ENCODE peak calls at places on chromosomes 3 and 15, in ten cellular contexts. Y, H, K, E, D, G, N, A, L and B are unnamed samples.

GRCh38 chr15:27592036-27592725 is 506.9 kb downstream of the OCA2 start:
- DNase-seq in Y (no peak), H (no peak), K (no peak), E (peak), D (no peak), G (no peak), N (no peak), A (no peak), L (no peak), B (no peak)

GRCh38 chr3:71001303-71001702 is 582.2 kb downstream of the FOXP1 start:
- DNase-seq in Y (no peak), H (no peak), K (no peak), E (no peak), D (no peak), G (no peak), N (no peak), A (no peak), L (no peak), B (no peak)

GRCh38 chr15:42088801-42089640 is 5.3 kb downstream of the PLA2G4D start:
- DNase-seq in Y (peak), H (no peak), K (no peak), E (no peak), D (no peak), G (no peak), N (no peak), A (peak), L (peak), B (no peak)

GRCh38 chr3:55090310-55090709 is 162.5 kb upstream of the LRTM1 start:
- DNase-seq in Y (no peak), H (no peak), K (no peak), E (no peak), D (no peak), G (no peak), N (no peak), A (no peak), L (no peak), B (no peak)

GRCh38 chr3:28050895-28051294 is 190.5 kb upstream of the CMC1 start:
- DNase-seq in Y (peak), H (no peak), K (no peak), E (no peak), D (no peak), G (no peak), N (peak), A (no peak), L (peak), B (no peak)

GRCh38 chr3:54046677-54047214 is 75.6 kb upstream of the CACNA2D3 start:
- DNase-seq in Y (peak), H (no peak), K (no peak), E (no peak), D (no peak), G (no peak), N (peak), A (peak), L (no peak), B (peak)

GRCh38 chr3:122609798-122610559 is 32.5 kb downstream of the PARP15 start:
- DNase-seq in Y (no peak), H (peak), K (no peak), E (no peak), D (no peak), G (no peak), N (peak), A (no peak), L (no peak), B (peak)

GRCh38 chr15:35671197-35671596 is 125.2 kb upstream of the DPH6 start:
- DNase-seq in Y (no peak), H (no peak), K (no peak), E (no peak), D (no peak), G (no peak), N (no peak), A (no peak), L (no peak), B (no peak)

GRCh38 chr3:195836736-195837135 is 25.0 kb upstream of the MUC4 start:
- DNase-seq in Y (no peak), H (no peak), K (no peak), E (no peak), D (no peak), G (no peak), N (no peak), A (no peak), L (no peak), B (no peak)

GRCh38 chr3:46334911-46335478 is 18.9 kb upstream of the CCR2 start:
- DNase-seq in Y (no peak), H (peak), K (no peak), E (no peak), D (no peak), G (no peak), N (peak), A (no peak), L (no peak), B (no peak)

GRCh38 chr3:121649645-121650044 is 11.1 kb downstream of the HCLS1 start:
- DNase-seq in Y (no peak), H (no peak), K (no peak), E (no peak), D (no peak), G (no peak), N (no peak), A (no peak), L (no peak), B (no peak)

GRCh38 chr15:36796161-36796560 is 216.7 kb downstream of the CDIN1 start:
- DNase-seq in Y (no peak), H (no peak), K (no peak), E (no peak), D (no peak), G (no peak), N (no peak), A (no peak), L (no peak), B (no peak)

GRCh38 chr15:69793783-69794451 is 303.8 kb downstream of the TLE3 start:
- DNase-seq in Y (no peak), H (no peak), K (no peak), E (no peak), D (peak), G (peak), N (no peak), A (no peak), L (no peak), B (no peak)

GRCh38 chr15:41746802-41747201 is 27.5 kb upstream of the MAPKBP1 start:
- DNase-seq in Y (no peak), H (no peak), K (no peak), E (no peak), D (no peak), G (no peak), N (peak), A (no peak), L (no peak), B (no peak)

GRCh38 chr3:25938566-25939325 is 148.9 kb downstream of the OXSM start:
- DNase-seq in Y (no peak), H (no peak), K (no peak), E (no peak), D (no peak), G (no peak), N (no peak), A (no peak), L (no peak), B (no peak)

GRCh38 chr3:32614956-32615355 is 44.3 kb upstream of the DYNC1LI1 start:
- DNase-seq in Y (no peak), H (peak), K (no peak), E (peak), D (no peak), G (no peak), N (peak), A (no peak), L (no peak), B (no peak)

GRCh38 chr15:90022905-90023700 is 22.0 kb downstream of the ZNF710 start:
- DNase-seq in Y (no peak), H (no peak), K (no peak), E (no peak), D (no peak), G (no peak), N (no peak), A (no peak), L (peak), B (no peak)

GRCh38 chr3:58666683-58667082 is at the start of gene FAM3D:
- DNase-seq in Y (peak), H (no peak), K (no peak), E (no peak), D (no peak), G (no peak), N (no peak), A (no peak), L (peak), B (no peak)

GRCh38 chr15:93036922-93037321 is 52.1 kb downstream of the RGMA start:
- DNase-seq in Y (no peak), H (no peak), K (no peak), E (no peak), D (no peak), G (no peak), N (no peak), A (no peak), L (peak), B (no peak)

GRCh38 chr3:55405436-55405835 is 81.7 kb downstream of the WNT5A start:
- DNase-seq in Y (no peak), H (no peak), K (peak), E (peak), D (no peak), G (no peak), N (no peak), A (no peak), L (no peak), B (no peak)

GRCh38 chr3:45611619-45612018 is 17.1 kb downstream of the LIMD1 start:
- DNase-seq in Y (no peak), H (no peak), K (no peak), E (no peak), D (peak), G (no peak), N (no peak), A (no peak), L (no peak), B (no peak)

GRCh38 chr3:4218426-4219226 is 84.5 kb upstream of the SETMAR start:
- DNase-seq in Y (no peak), H (no peak), K (no peak), E (no peak), D (peak), G (no peak), N (no peak), A (no peak), L (no peak), B (no peak)
- TF ChIP-seq CTCF in Y (no peak), H (no peak), K (no peak), E (no peak), D (no peak), G (no peak), N (no peak), A (no peak), L (no peak), B (no peak)

GRCh38 chr3:52005571-52005986 is 9.9 kb upstream of the RPL29 start:
- DNase-seq in Y (no peak), H (no peak), K (peak), E (no peak), D (peak), G (no peak), N (peak), A (peak), L (no peak), B (peak)

GRCh38 chr3:52006017-52006819 is 10.5 kb upstream of the RPL29 start:
- DNase-seq in Y (no peak), H (no peak), K (no peak), E (no peak), D (no peak), G (no peak), N (no peak), A (no peak), L (no peak), B (no peak)

GRCh38 chr3:52002768-52003167 is 7.1 kb upstream of the RPL29 start:
- DNase-seq in Y (no peak), H (no peak), K (no peak), E (no peak), D (no peak), G (no peak), N (no peak), A (no peak), L (no peak), B (no peak)

GRCh38 chr3:52004906-52005395 is 9.3 kb upstream of the RPL29 start:
- DNase-seq in Y (no peak), H (no peak), K (no peak), E (no peak), D (no peak), G (no peak), N (no peak), A (no peak), L (no peak), B (no peak)

GRCh38 chr3:52004158-52004787 is 8.6 kb upstream of the RPL29 start:
- DNase-seq in Y (no peak), H (no peak), K (peak), E (peak), D (no peak), G (no peak), N (peak), A (no peak), L (no peak), B (no peak)
- TF ChIP-seq CTCF in Y (no peak), H (peak), K (peak), E (peak), D (no peak), G (peak), N (peak), A (no peak), L (no peak), B (peak)

GRCh38 chr15:84006467-84006866 is 229.1 kb upstream of the GOLGA6L4 start:
- DNase-seq in Y (no peak), H (no peak), K (no peak), E (no peak), D (no peak), G (no peak), N (no peak), A (no peak), L (no peak), B (no peak)
- TF ChIP-seq CTCF in Y (no peak), H (no peak), K (no peak), E (no peak), D (no peak), G (no peak), N (no peak), A (no peak), L (no peak), B (no peak)

DNA sequence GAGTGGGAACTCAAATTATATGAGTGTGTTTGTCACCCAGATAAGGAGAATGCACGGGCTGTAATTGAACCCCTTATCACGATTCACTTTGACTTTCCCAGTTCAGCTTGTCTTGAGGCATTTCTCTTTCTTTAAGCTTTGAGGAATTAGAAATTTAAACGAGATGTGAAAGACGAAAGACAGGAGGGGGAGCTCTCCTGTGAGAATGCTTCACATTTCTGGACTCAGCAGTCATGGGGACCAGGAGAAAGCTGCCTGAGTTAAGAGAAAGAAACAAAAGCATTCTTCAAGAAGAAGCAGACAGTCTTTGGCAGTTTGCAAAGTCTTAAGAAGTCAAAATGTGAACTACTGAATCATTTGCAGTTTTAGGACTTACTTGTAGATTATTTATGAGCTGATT is 205.6 kb downstream of the NECTIN3 start:
- DNase-seq in Y (no peak), H (peak), K (no peak), E (no peak), D (no peak), G (no peak), N (peak), A (no peak), L (no peak), B (peak)
- TF ChIP-seq CTCF in Y (no peak), H (peak), K (no peak), E (no peak), D (no peak), G (no peak), N (peak), A (no peak), L (no peak), B (peak)

GRCh38 chr15:88992216-88992615 is 79.0 kb upstream of the MFGE8 start:
- DNase-seq in Y (no peak), H (peak), K (no peak), E (no peak), D (no peak), G (no peak), N (no peak), A (no peak), L (no peak), B (no peak)
- TF ChIP-seq CTCF in Y (no peak), H (no peak), K (no peak), E (no peak), D (no peak), G (no peak), N (no peak), A (no peak), L (no peak), B (no peak)

DNA sequence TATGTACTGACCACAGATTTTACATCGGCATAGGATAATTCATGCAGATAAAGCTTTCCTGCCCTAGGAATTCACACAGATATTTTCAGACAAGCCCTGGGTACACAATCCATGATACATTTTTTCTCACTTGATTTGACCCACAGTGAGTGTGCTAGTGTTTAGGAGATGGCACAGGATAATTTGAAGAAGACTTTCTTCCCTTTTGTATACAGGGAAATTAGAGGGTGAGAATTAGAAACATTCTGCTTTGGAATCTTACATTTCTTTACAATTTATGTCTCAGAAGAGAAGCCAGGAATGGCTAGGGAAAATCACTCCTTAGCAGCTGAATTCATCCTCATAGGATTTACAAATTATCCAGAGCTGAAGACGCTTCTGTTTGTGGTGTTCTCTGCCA is at the start of gene OR5K4:
- DNase-seq in Y (no peak), H (no peak), K (no peak), E (no peak), D (no peak), G (no peak), N (no peak), A (no peak), L (no peak), B (no peak)
- TF ChIP-seq CTCF in Y (no peak), H (no peak), K (no peak), E (no peak), D (no peak), G (no peak), N (no peak), A (no peak), L (no peak), B (no peak)

DNA sequence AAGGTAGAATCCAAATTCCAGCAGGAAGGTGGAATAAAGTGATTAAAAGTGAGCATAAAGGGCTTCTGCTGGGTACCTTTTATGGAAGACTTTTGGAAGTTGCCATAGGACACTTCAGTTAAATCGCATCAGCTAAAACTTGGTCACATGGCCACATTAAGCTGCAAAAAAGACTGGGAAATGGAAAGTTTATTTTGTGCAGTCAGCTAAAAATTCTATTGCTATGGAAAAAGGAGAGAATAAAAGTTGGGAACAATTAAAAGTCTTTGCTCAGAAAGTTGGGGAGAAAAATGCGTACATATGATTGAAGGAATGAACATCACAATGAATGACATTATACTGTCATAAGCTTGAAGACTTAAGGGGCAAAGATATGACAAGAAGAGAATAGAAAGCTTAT is 49.3 kb downstream of the FGF7 start:
- DNase-seq in Y (no peak), H (no peak), K (no peak), E (no peak), D (no peak), G (no peak), N (no peak), A (no peak), L (no peak), B (no peak)
- TF ChIP-seq CTCF in Y (no peak), H (no peak), K (no peak), E (no peak), D (no peak), G (no peak), N (no peak), A (no peak), L (no peak), B (no peak)

GRCh38 chr3:64574194-64574593 is 113.6 kb downstream of the ADAMTS9 start:
- DNase-seq in Y (no peak), H (no peak), K (no peak), E (no peak), D (no peak), G (no peak), N (no peak), A (no peak), L (no peak), B (no peak)
- TF ChIP-seq CTCF in Y (no peak), H (no peak), K (no peak), E (no peak), D (no peak), G (no peak), N (no peak), A (no peak), L (no peak), B (no peak)

GRCh38 chr3:37902674-37903073 is 41.0 kb downstream of the CTDSPL start:
- DNase-seq in Y (no peak), H (no peak), K (no peak), E (no peak), D (no peak), G (no peak), N (no peak), A (no peak), L (no peak), B (no peak)

GRCh38 chr3:37903734-37904133 is 42.1 kb downstream of the CTDSPL start:
- DNase-seq in Y (no peak), H (no peak), K (no peak), E (no peak), D (no peak), G (no peak), N (no peak), A (no peak), L (no peak), B (no peak)

GRCh38 chr3:37899711-37900306 is 38.1 kb downstream of the CTDSPL start:
- DNase-seq in Y (no peak), H (no peak), K (no peak), E (no peak), D (no peak), G (no peak), N (no peak), A (no peak), L (no peak), B (no peak)

GRCh38 chr3:37903320-37903719 is 41.6 kb downstream of the CTDSPL start:
- DNase-seq in Y (no peak), H (no peak), K (no peak), E (no peak), D (no peak), G (no peak), N (no peak), A (no peak), L (no peak), B (no peak)

GRCh38 chr3:37901721-37902120 is 40.0 kb downstream of the CTDSPL start:
- DNase-seq in Y (no peak), H (no peak), K (no peak), E (no peak), D (no peak), G (no peak), N (no peak), A (no peak), L (no peak), B (no peak)
- TF ChIP-seq CTCF in Y (no peak), H (no peak), K (no peak), E (no peak), D (no peak), G (no peak), N (no peak), A (no peak), L (no peak), B (no peak)

GRCh38 chr3:106338582-106339219 is 469.9 kb upstream of the CBLB start:
- DNase-seq in Y (no peak), H (no peak), K (no peak), E (no peak), D (no peak), G (no peak), N (no peak), A (no peak), L (no peak), B (no peak)

GRCh38 chr3:106339551-106339950 is 470.7 kb upstream of the CBLB start:
- DNase-seq in Y (no peak), H (no peak), K (no peak), E (no peak), D (no peak), G (no peak), N (no peak), A (no peak), L (no peak), B (no peak)

GRCh38 chr3:106342386-106342785 is 473.6 kb upstream of the CBLB start:
- DNase-seq in Y (no peak), H (no peak), K (no peak), E (no peak), D (no peak), G (no peak), N (no peak), A (no peak), L (no peak), B (no peak)

GRCh38 chr3:106343841-106344240 is 475.0 kb upstream of the CBLB start:
- DNase-seq in Y (no peak), H (no peak), K (no peak), E (no peak), D (no peak), G (no peak), N (no peak), A (no peak), L (no peak), B (no peak)

DNA sequence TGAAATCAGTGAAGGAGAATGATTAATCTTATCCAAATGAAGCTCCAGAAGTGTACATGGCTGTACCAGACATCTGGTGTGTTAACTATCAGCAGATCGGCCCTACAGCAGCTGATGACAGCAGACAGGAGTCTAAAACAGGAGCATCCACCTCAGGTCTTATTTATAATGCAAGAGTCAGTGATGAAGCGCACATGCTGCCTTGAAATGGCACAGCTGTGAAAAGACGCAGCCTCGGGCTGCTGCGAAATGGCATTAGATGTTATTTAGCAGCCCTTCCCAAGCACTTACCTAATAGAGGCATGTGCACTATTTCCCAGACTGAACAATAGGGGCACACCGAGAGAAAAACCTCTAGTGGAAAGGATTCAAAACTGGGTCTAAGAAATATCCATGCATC is 472.3 kb upstream of the CBLB start:
- DNase-seq in Y (no peak), H (no peak), K (no peak), E (no peak), D (no peak), G (no peak), N (peak), A (no peak), L (no peak), B (no peak)
- TF ChIP-seq CTCF in Y (no peak), H (peak), K (no peak), E (no peak), D (no peak), G (peak), N (no peak), A (no peak), L (no peak), B (no peak)